ENCODE peak calls at places on chromosomes 1 and 21, in ten cellular contexts. S, P, L, Y, F, Q, J, U, K and T are unnamed samples.

GRCh38 chr1:241531195-241532172 is 694 bp upstream of the KMO start:
- DNase-seq in S (peak; percentile 54), P (peak; percentile 84), L (no peak), Y (peak; percentile 67), F (peak; percentile 91), Q (no peak), J (no peak), U (no peak), K (peak; percentile 95), T (no peak)

GRCh38 chr1:118627435-118627834 is 360.7 kb downstream of the TBX15 start:
- DNase-seq in S (no peak), P (peak; percentile 53), L (no peak), Y (no peak), F (no peak), Q (no peak), J (no peak), U (no peak), K (no peak), T (no peak)

GRCh38 chr1:225651376-225651871 is 1.5 kb downstream of the ENAH start:
- DNase-seq in S (no peak), P (peak; percentile 70), L (no peak), Y (no peak), F (no peak), Q (no peak), J (no peak), U (no peak), K (no peak), T (no peak)

GRCh38 chr1:7317888-7318287 is 453.2 kb upstream of the VAMP3 start:
- DNase-seq in S (no peak), P (no peak), L (no peak), Y (no peak), F (no peak), Q (no peak), J (no peak), U (no peak), K (no peak), T (no peak)

GRCh38 chr1:180911640-180912161 is 996 bp upstream of the KIAA1614 start:
- DNase-seq in S (no peak), P (peak; percentile 63), L (no peak), Y (no peak), F (no peak), Q (no peak), J (no peak), U (no peak), K (no peak), T (peak; percentile 70)

GRCh38 chr1:7671146-7671465 is 100.0 kb upstream of the VAMP3 start:
- DNase-seq in S (no peak), P (no peak), L (no peak), Y (no peak), F (no peak), Q (no peak), J (no peak), U (no peak), K (no peak), T (no peak)

GRCh38 chr1:237042892-237043576 is 1.1 kb downstream of the RYR2 start:
- DNase-seq in S (peak; percentile 67), P (no peak), L (no peak), Y (peak; percentile 68), F (no peak), Q (no peak), J (no peak), U (no peak), K (no peak), T (no peak)

GRCh38 chr1:30335997-30336390 is 387.4 kb downstream of the MATN1 start:
- DNase-seq in S (no peak), P (no peak), L (no peak), Y (no peak), F (no peak), Q (no peak), J (no peak), U (no peak), K (no peak), T (peak; percentile 49)

GRCh38 chr21:43289442-43289841 is 120.6 kb downstream of the CRYAA start:
- DNase-seq in S (no peak), P (no peak), L (no peak), Y (no peak), F (no peak), Q (no peak), J (no peak), U (no peak), K (no peak), T (no peak)

GRCh38 chr1:230985711-230986110 is 6.8 kb downstream of the ARV1 start:
- DNase-seq in S (no peak), P (no peak), L (no peak), Y (no peak), F (no peak), Q (no peak), J (no peak), U (no peak), K (no peak), T (no peak)

GRCh38 chr1:151210830-151211229 is 12.5 kb downstream of the PIP5K1A start:
- DNase-seq in S (no peak), P (peak; percentile 74), L (no peak), Y (no peak), F (no peak), Q (no peak), J (no peak), U (no peak), K (no peak), T (no peak)

GRCh38 chr1:224565186-224565585 is 50.9 kb upstream of the CNIH3 start:
- DNase-seq in S (no peak), P (peak; percentile 97), L (no peak), Y (no peak), F (no peak), Q (peak; percentile 46), J (no peak), U (no peak), K (no peak), T (no peak)

GRCh38 chr1:175152006-175152652 is 40.4 kb downstream of the KIAA0040 start:
- DNase-seq in S (peak; percentile 83), P (peak; percentile 57), L (peak; percentile 50), Y (peak; percentile 74), F (peak; percentile 70), Q (peak; percentile 57), J (peak; percentile 78), U (peak; percentile 49), K (peak; percentile 88), T (peak; percentile 83)

GRCh38 chr1:1115136-1115829 is 606 bp downstream of the C1orf159 start:
- DNase-seq in S (peak; percentile 31), P (peak; percentile 32), L (peak; percentile 43), Y (no peak), F (no peak), Q (peak; percentile 38), J (no peak), U (no peak), K (no peak), T (no peak)

GRCh38 chr1:208213786-208214185 is 30.4 kb downstream of the PLXNA2 start:
- DNase-seq in S (no peak), P (no peak), L (no peak), Y (no peak), F (no peak), Q (no peak), J (no peak), U (no peak), K (no peak), T (no peak)
- H3K4me1 ChIP-seq in S (peaks cover 16% of the 10 kb centered on the region), P (peaks cover 24% of the 10 kb centered on the region), L (no peaks in the 10 kb centered on the region), Y (peaks cover 37% of the 10 kb centered on the region), F (no peaks in the 10 kb centered on the region), Q (peaks cover 76% of the 10 kb centered on the region), J (no peaks in the 10 kb centered on the region), U (no peaks in the 10 kb centered on the region), K (no peaks in the 10 kb centered on the region), T (peaks cover 32% of the 10 kb centered on the region)

GRCh38 chr1:90381598-90381997 is 335.5 kb downstream of the BARHL2 start:
- DNase-seq in S (no peak), P (no peak), L (no peak), Y (no peak), F (no peak), Q (no peak), J (no peak), U (no peak), K (no peak), T (no peak)

GRCh38 chr1:90391116-90391515 is 326.0 kb downstream of the BARHL2 start:
- DNase-seq in S (peak; percentile 41), P (no peak), L (no peak), Y (no peak), F (no peak), Q (no peak), J (no peak), U (no peak), K (no peak), T (no peak)

GRCh38 chr1:90387825-90388224 is 329.3 kb downstream of the BARHL2 start:
- DNase-seq in S (peak; percentile 17), P (peak; percentile 3), L (no peak), Y (no peak), F (no peak), Q (no peak), J (no peak), U (no peak), K (no peak), T (no peak)

GRCh38 chr1:90384152-90384650 is 332.9 kb downstream of the BARHL2 start:
- DNase-seq in S (no peak), P (no peak), L (no peak), Y (no peak), F (no peak), Q (no peak), J (no peak), U (no peak), K (no peak), T (no peak)

DNA sequence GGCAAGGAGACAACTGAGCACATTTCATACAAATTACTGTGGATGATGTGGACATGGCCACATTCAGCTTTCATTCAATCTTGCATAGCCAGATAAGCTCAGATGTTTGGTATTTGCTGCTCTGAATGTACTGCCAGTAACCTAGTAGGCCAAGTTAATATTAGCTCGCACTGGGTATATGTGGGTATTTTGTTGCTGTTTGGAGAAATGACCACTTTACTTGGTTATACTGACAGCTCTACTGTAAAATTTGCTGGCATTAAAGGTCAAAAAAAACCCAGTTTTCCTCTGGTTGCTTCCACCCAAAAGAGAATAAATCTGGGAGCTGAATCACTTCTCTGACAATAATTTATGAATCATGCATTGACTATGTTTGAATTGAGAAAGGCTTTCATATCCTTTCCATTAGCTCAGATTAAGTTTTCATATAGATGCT is 330.2 kb downstream of the BARHL2 start:
- DNase-seq in S (no peak), P (peak; percentile 50), L (no peak), Y (no peak), F (no peak), Q (no peak), J (no peak), U (no peak), K (no peak), T (no peak)
- H3K27ac ChIP-seq in S (no peak overlapping the region), P (no peak overlapping the region), L (no peak overlapping the region), Y (no peak overlapping the region), F (no peak overlapping the region), Q (no peak overlapping the region), J (no peak overlapping the region), U (no peak overlapping the region), K (no peak overlapping the region), T (no peak overlapping the region)

GRCh38 chr1:199155166-199156033 is 516.6 kb downstream of the PTPRC start:
- DNase-seq in S (no peak), P (no peak), L (no peak), Y (no peak), F (no peak), Q (no peak), J (no peak), U (no peak), K (no peak), T (no peak)
- H3K4me1 ChIP-seq in S (no peaks in the 10 kb centered on the region), P (no peaks in the 10 kb centered on the region), L (no peaks in the 10 kb centered on the region), Y (no peaks in the 10 kb centered on the region), F (peaks cover 7% of the 10 kb centered on the region), Q (no peaks in the 10 kb centered on the region), J (no peaks in the 10 kb centered on the region), U (no peaks in the 10 kb centered on the region), K (peaks cover 21% of the 10 kb centered on the region), T (no peaks in the 10 kb centered on the region)

DNA sequence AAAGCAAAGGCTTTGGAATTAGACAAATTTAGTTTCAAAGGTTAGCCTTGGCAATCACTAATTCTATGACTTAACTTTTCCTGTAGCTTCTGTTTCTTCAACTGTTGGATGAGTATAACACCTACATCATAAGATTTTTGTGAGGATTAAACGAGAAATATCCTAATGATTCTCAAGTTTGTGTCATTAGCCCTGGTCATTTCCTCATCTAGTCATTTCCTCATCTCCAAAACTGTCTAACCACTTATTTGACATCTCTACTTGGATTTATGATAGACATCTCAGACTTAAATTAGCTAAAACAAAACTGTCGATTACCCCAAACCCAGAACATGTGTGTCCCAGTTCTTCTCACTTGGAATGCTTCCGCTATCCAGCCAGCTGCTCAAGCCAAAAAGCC is 80.2 kb upstream of the CHODL start:
- DNase-seq in S (no peak), P (no peak), L (no peak), Y (no peak), F (no peak), Q (no peak), J (no peak), U (no peak), K (no peak), T (no peak)
- H3K27ac ChIP-seq in S (no peak overlapping the region), P (no peak overlapping the region), L (no peak overlapping the region), Y (no peak overlapping the region), F (no peak overlapping the region), Q (no peak overlapping the region), J (no peak overlapping the region), U (no peak overlapping the region), K (no peak overlapping the region), T (no peak overlapping the region)